ENCODE peak calls at places on chromosomes 6 and 20, in four cellular contexts. Q, G, Z and V are unnamed samples.

GRCh38 chr6:31659649-31660223 is 842 bp downstream of the C6orf47 start:
- DNase-seq in Q (peak), Z (no peak), G (no peak), V (no peak)

GRCh38 chr6:72858204-72858603 is 236.3 kb downstream of the KCNQ5 start:
- DNase-seq in Z (no peak), Q (no peak), G (no peak), V (no peak)

GRCh38 chr20:50462093-50462685 is 48.0 kb upstream of the PTPN1 start:
- DNase-seq in G (no peak), Q (no peak), Z (no peak), V (no peak)

GRCh38 chr6:28399370-28400121 is at the start of gene ZSCAN12:
- DNase-seq in G (peak), Q (peak), Z (peak), V (peak)

GRCh38 chr20:17161661-17162410 is 65.0 kb upstream of the PCSK2 start:
- DNase-seq in Q (no peak), G (no peak), Z (no peak), V (no peak)

GRCh38 chr6:99905209-99906106 is 88.6 kb downstream of the MCHR2 start:
- DNase-seq in Z (no peak), G (peak), Q (peak), V (peak)

GRCh38 chr6:109343518-109343917 is 38.7 kb downstream of the CD164 start:
- DNase-seq in Q (no peak), Z (no peak), G (no peak), V (no peak)

GRCh38 chr6:56046576-56046975 is 171.2 kb upstream of the BMP5 start:
- DNase-seq in G (no peak), Z (no peak), Q (peak), V (no peak)

GRCh38 chr20:49281913-49282467 is 4.1 kb upstream of the ZNFX1 start:
- DNase-seq in Z (no peak), G (no peak), Q (no peak), V (no peak)

GRCh38 chr6:149451361-149452061 is 33.3 kb downstream of the ZC3H12D start:
- DNase-seq in Q (peak), Z (peak), G (no peak), V (no peak)

GRCh38 chr6:36063318-36063717 is 35.7 kb downstream of the MAPK14 start:
- DNase-seq in Q (no peak), Z (no peak), G (no peak), V (no peak)

GRCh38 chr20:38599410-38599882 is 2.2 kb upstream of the ARHGAP40 start:
- DNase-seq in G (no peak), Z (no peak), Q (peak), V (no peak)

GRCh38 chr6:17393335-17394191 is at the start of gene CAP2:
- DNase-seq in G (peak), Z (no peak), Q (peak), V (peak)

GRCh38 chr20:32612831-32613595 is 27.9 kb upstream of the NOL4L start:
- DNase-seq in Q (no peak), G (no peak), Z (no peak), V (no peak)

GRCh38 chr20:11902264-11902663 is 15.4 kb upstream of the BTBD3 start:
- DNase-seq in Q (peak), G (no peak), Z (no peak), V (no peak)

GRCh38 chr6:150711061-150711460 is 111.4 kb downstream of the PLEKHG1 start:
- DNase-seq in G (no peak), Z (no peak), Q (no peak), V (no peak)

GRCh38 chr6:57254055-57254717 is 32.1 kb upstream of the RAB23 start:
- DNase-seq in G (no peak), Q (no peak), Z (no peak), V (no peak)

GRCh38 chr6:40755749-40756452 is 168.7 kb upstream of the LRFN2 start:
- DNase-seq in Z (no peak), G (no peak), Q (peak), V (no peak)

GRCh38 chr6:20318851-20319387 is 82.8 kb upstream of the E2F3 start:
- DNase-seq in G (no peak), Z (no peak), Q (no peak), V (no peak)

GRCh38 chr20:52047811-52048302 is 143.7 kb downstream of the ZFP64 start:
- DNase-seq in Q (no peak), G (no peak), Z (peak), V (no peak)